ENCODE peak calls at places on chromosomes 11 and 22, in seven cellular contexts. One of them, this sample, is unnamed.

GRCh38 chr11:62889484-62890437 is 9.1 kb downstream of the SLC3A2 start:
- ATAC-seq in pancreas: peak
- ATAC-seq in GM23338: peak
- ATAC-seq in stimulated activated naive CD8-positive, alpha-beta T cell treated with anti-CD3 and anti-CD28 coated beads, Interleukin-15, Interleukin-2, amounts not matched to agents 100 U/mL and 50 U/mL, for 24 hours: peak
- ATAC-seq in T-helper 17 cell: peak
- ATAC-seq in Right ventricle myocardium inferior: no peak
- ATAC-seq in gastrocnemius medialis: peak
- ATAC-seq in this sample: no peak

GRCh38 chr11:70302086-70302752 is 31.7 kb downstream of the PPFIA1 start:
- ATAC-seq in stimulated activated naive CD8-positive, alpha-beta T cell treated with anti-CD3 and anti-CD28 coated beads, Interleukin-15, Interleukin-2, amounts not matched to agents 100 U/mL and 50 U/mL, for 24 hours: no peak
- ATAC-seq in pancreas: no peak
- ATAC-seq in Right ventricle myocardium inferior: no peak
- ATAC-seq in T-helper 17 cell: no peak
- ATAC-seq in GM23338: no peak
- ATAC-seq in gastrocnemius medialis: no peak
- ATAC-seq in this sample: no peak

GRCh38 chr22:32353840-32354239 is 3.8 kb upstream of the RFPL3 start:
- ATAC-seq in pancreas: no peak
- ATAC-seq in stimulated activated naive CD8-positive, alpha-beta T cell treated with anti-CD3 and anti-CD28 coated beads, Interleukin-15, Interleukin-2, amounts not matched to agents 100 U/mL and 50 U/mL, for 24 hours: no peak
- ATAC-seq in gastrocnemius medialis: no peak
- ATAC-seq in GM23338: no peak
- ATAC-seq in Right ventricle myocardium inferior: no peak
- ATAC-seq in T-helper 17 cell: no peak
- ATAC-seq in this sample: no peak

GRCh38 chr22:50305658-50306566 is 1.5 kb downstream of the PLXNB2 start:
- ATAC-seq in Right ventricle myocardium inferior: peak
- ATAC-seq in T-helper 17 cell: no peak
- ATAC-seq in GM23338: no peak
- ATAC-seq in pancreas: peak
- ATAC-seq in gastrocnemius medialis: peak
- ATAC-seq in stimulated activated naive CD8-positive, alpha-beta T cell treated with anti-CD3 and anti-CD28 coated beads, Interleukin-15, Interleukin-2, amounts not matched to agents 100 U/mL and 50 U/mL, for 24 hours: no peak
- ATAC-seq in this sample: peak

GRCh38 chr11:13449522-13449921 is 13.5 kb downstream of the BTBD10 start:
- ATAC-seq in gastrocnemius medialis: no peak
- ATAC-seq in Right ventricle myocardium inferior: no peak
- ATAC-seq in GM23338: no peak
- ATAC-seq in stimulated activated naive CD8-positive, alpha-beta T cell treated with anti-CD3 and anti-CD28 coated beads, Interleukin-15, Interleukin-2, amounts not matched to agents 100 U/mL and 50 U/mL, for 24 hours: no peak
- ATAC-seq in T-helper 17 cell: no peak
- ATAC-seq in pancreas: no peak
- ATAC-seq in this sample: no peak

GRCh38 chr22:42892571-42893316 is 35.7 kb upstream of the ARFGAP3 start:
- ATAC-seq in gastrocnemius medialis: peak
- ATAC-seq in GM23338: no peak
- ATAC-seq in stimulated activated naive CD8-positive, alpha-beta T cell treated with anti-CD3 and anti-CD28 coated beads, Interleukin-15, Interleukin-2, amounts not matched to agents 100 U/mL and 50 U/mL, for 24 hours: no peak
- ATAC-seq in Right ventricle myocardium inferior: peak
- ATAC-seq in T-helper 17 cell: no peak
- ATAC-seq in pancreas: peak
- ATAC-seq in this sample: no peak

GRCh38 chr22:50581950-50582561 is 593 bp downstream of the CHKB start:
- ATAC-seq in Right ventricle myocardium inferior: no peak
- ATAC-seq in GM23338: no peak
- ATAC-seq in T-helper 17 cell: no peak
- ATAC-seq in pancreas: no peak
- ATAC-seq in stimulated activated naive CD8-positive, alpha-beta T cell treated with anti-CD3 and anti-CD28 coated beads, Interleukin-15, Interleukin-2, amounts not matched to agents 100 U/mL and 50 U/mL, for 24 hours: no peak
- ATAC-seq in gastrocnemius medialis: no peak
- ATAC-seq in this sample: no peak

GRCh38 chr22:29702025-29702930 is 17.5 kb upstream of the CABP7 start:
- ATAC-seq in gastrocnemius medialis: no peak
- ATAC-seq in T-helper 17 cell: no peak
- ATAC-seq in pancreas: peak
- ATAC-seq in Right ventricle myocardium inferior: no peak
- ATAC-seq in stimulated activated naive CD8-positive, alpha-beta T cell treated with anti-CD3 and anti-CD28 coated beads, Interleukin-15, Interleukin-2, amounts not matched to agents 100 U/mL and 50 U/mL, for 24 hours: no peak
- ATAC-seq in GM23338: peak
- ATAC-seq in this sample: no peak

GRCh38 chr22:44500623-44501022 is 2.6 kb upstream of the RTL6 start:
- ATAC-seq in stimulated activated naive CD8-positive, alpha-beta T cell treated with anti-CD3 and anti-CD28 coated beads, Interleukin-15, Interleukin-2, amounts not matched to agents 100 U/mL and 50 U/mL, for 24 hours: no peak
- ATAC-seq in Right ventricle myocardium inferior: no peak
- ATAC-seq in gastrocnemius medialis: no peak
- ATAC-seq in pancreas: no peak
- ATAC-seq in GM23338: no peak
- ATAC-seq in T-helper 17 cell: no peak
- ATAC-seq in this sample: no peak

GRCh38 chr22:34414467-34415440 is 494.5 kb upstream of the LARGE1 start:
- ATAC-seq in T-helper 17 cell: no peak
- ATAC-seq in gastrocnemius medialis: no peak
- ATAC-seq in GM23338: peak
- ATAC-seq in stimulated activated naive CD8-positive, alpha-beta T cell treated with anti-CD3 and anti-CD28 coated beads, Interleukin-15, Interleukin-2, amounts not matched to agents 100 U/mL and 50 U/mL, for 24 hours: no peak
- ATAC-seq in pancreas: peak
- ATAC-seq in Right ventricle myocardium inferior: no peak
- ATAC-seq in this sample: peak

GRCh38 chr22:40651057-40651456 is 14.5 kb upstream of the MRTFA start:
- ATAC-seq in gastrocnemius medialis: no peak
- ATAC-seq in Right ventricle myocardium inferior: no peak
- ATAC-seq in pancreas: no peak
- ATAC-seq in stimulated activated naive CD8-positive, alpha-beta T cell treated with anti-CD3 and anti-CD28 coated beads, Interleukin-15, Interleukin-2, amounts not matched to agents 100 U/mL and 50 U/mL, for 24 hours: no peak
- ATAC-seq in T-helper 17 cell: no peak
- ATAC-seq in GM23338: no peak
- ATAC-seq in this sample: no peak

GRCh38 chr22:25542720-25543402 is 21.6 kb upstream of the GRK3 start:
- ATAC-seq in gastrocnemius medialis: no peak
- ATAC-seq in Right ventricle myocardium inferior: no peak
- ATAC-seq in stimulated activated naive CD8-positive, alpha-beta T cell treated with anti-CD3 and anti-CD28 coated beads, Interleukin-15, Interleukin-2, amounts not matched to agents 100 U/mL and 50 U/mL, for 24 hours: no peak
- ATAC-seq in T-helper 17 cell: no peak
- ATAC-seq in GM23338: no peak
- ATAC-seq in pancreas: no peak
- ATAC-seq in this sample: no peak

GRCh38 chr11:68387840-68388239 is 72.7 kb upstream of the PPP6R3 start:
- ATAC-seq in Right ventricle myocardium inferior: no peak
- ATAC-seq in gastrocnemius medialis: no peak
- ATAC-seq in GM23338: no peak
- ATAC-seq in T-helper 17 cell: no peak
- ATAC-seq in pancreas: no peak
- ATAC-seq in stimulated activated naive CD8-positive, alpha-beta T cell treated with anti-CD3 and anti-CD28 coated beads, Interleukin-15, Interleukin-2, amounts not matched to agents 100 U/mL and 50 U/mL, for 24 hours: no peak
- ATAC-seq in this sample: no peak

GRCh38 chr11:119433369-119433749 is 10.4 kb upstream of the THY1 start:
- ATAC-seq in pancreas: no peak
- ATAC-seq in Right ventricle myocardium inferior: no peak
- ATAC-seq in T-helper 17 cell: no peak
- ATAC-seq in GM23338: no peak
- ATAC-seq in gastrocnemius medialis: no peak
- ATAC-seq in stimulated activated naive CD8-positive, alpha-beta T cell treated with anti-CD3 and anti-CD28 coated beads, Interleukin-15, Interleukin-2, amounts not matched to agents 100 U/mL and 50 U/mL, for 24 hours: no peak
- ATAC-seq in this sample: no peak

GRCh38 chr11:118305726-118306125 is 1.2 kb downstream of the CD3E start:
- ATAC-seq in Right ventricle myocardium inferior: no peak
- ATAC-seq in GM23338: no peak
- ATAC-seq in gastrocnemius medialis: no peak
- ATAC-seq in pancreas: no peak
- ATAC-seq in T-helper 17 cell: peak
- ATAC-seq in stimulated activated naive CD8-positive, alpha-beta T cell treated with anti-CD3 and anti-CD28 coated beads, Interleukin-15, Interleukin-2, amounts not matched to agents 100 U/mL and 50 U/mL, for 24 hours: no peak
- ATAC-seq in this sample: no peak

GRCh38 chr11:64181506-64182411 is 4.2 kb upstream of the STIP1 start:
- ATAC-seq in T-helper 17 cell: no peak
- ATAC-seq in GM23338: peak
- ATAC-seq in Right ventricle myocardium inferior: peak
- ATAC-seq in stimulated activated naive CD8-positive, alpha-beta T cell treated with anti-CD3 and anti-CD28 coated beads, Interleukin-15, Interleukin-2, amounts not matched to agents 100 U/mL and 50 U/mL, for 24 hours: no peak
- ATAC-seq in gastrocnemius medialis: peak
- ATAC-seq in pancreas: peak
- ATAC-seq in this sample: no peak

GRCh38 chr11:119886667-119887230 is 157.7 kb upstream of the NECTIN1 start:
- ATAC-seq in Right ventricle myocardium inferior: no peak
- ATAC-seq in T-helper 17 cell: no peak
- ATAC-seq in GM23338: no peak
- ATAC-seq in stimulated activated naive CD8-positive, alpha-beta T cell treated with anti-CD3 and anti-CD28 coated beads, Interleukin-15, Interleukin-2, amounts not matched to agents 100 U/mL and 50 U/mL, for 24 hours: no peak
- ATAC-seq in gastrocnemius medialis: no peak
- ATAC-seq in pancreas: no peak
- ATAC-seq in this sample: no peak

GRCh38 chr11:35487532-35488078 is 37.8 kb downstream of the PAMR1 start:
- ATAC-seq in stimulated activated naive CD8-positive, alpha-beta T cell treated with anti-CD3 and anti-CD28 coated beads, Interleukin-15, Interleukin-2, amounts not matched to agents 100 U/mL and 50 U/mL, for 24 hours: no peak
- ATAC-seq in gastrocnemius medialis: no peak
- ATAC-seq in T-helper 17 cell: no peak
- ATAC-seq in pancreas: peak
- ATAC-seq in Right ventricle myocardium inferior: peak
- ATAC-seq in GM23338: peak
- ATAC-seq in this sample: no peak

GRCh38 chr22:49966041-49966715 is 5.6 kb downstream of the PIM3 start:
- ATAC-seq in Right ventricle myocardium inferior: no peak
- ATAC-seq in stimulated activated naive CD8-positive, alpha-beta T cell treated with anti-CD3 and anti-CD28 coated beads, Interleukin-15, Interleukin-2, amounts not matched to agents 100 U/mL and 50 U/mL, for 24 hours: no peak
- ATAC-seq in pancreas: no peak
- ATAC-seq in GM23338: no peak
- ATAC-seq in T-helper 17 cell: no peak
- ATAC-seq in gastrocnemius medialis: no peak
- ATAC-seq in this sample: no peak

GRCh38 chr11:15123849-15124248 is 9.1 kb downstream of the INSC start:
- ATAC-seq in stimulated activated naive CD8-positive, alpha-beta T cell treated with anti-CD3 and anti-CD28 coated beads, Interleukin-15, Interleukin-2, amounts not matched to agents 100 U/mL and 50 U/mL, for 24 hours: no peak
- ATAC-seq in Right ventricle myocardium inferior: no peak
- ATAC-seq in T-helper 17 cell: no peak
- ATAC-seq in gastrocnemius medialis: no peak
- ATAC-seq in pancreas: no peak
- ATAC-seq in GM23338: no peak
- ATAC-seq in this sample: no peak

GRCh38 chr11:111535281-111535680 is 5.2 kb upstream of the LAYN start:
- ATAC-seq in Right ventricle myocardium inferior: no peak
- ATAC-seq in GM23338: no peak
- ATAC-seq in pancreas: no peak
- ATAC-seq in stimulated activated naive CD8-positive, alpha-beta T cell treated with anti-CD3 and anti-CD28 coated beads, Interleukin-15, Interleukin-2, amounts not matched to agents 100 U/mL and 50 U/mL, for 24 hours: no peak
- ATAC-seq in T-helper 17 cell: no peak
- ATAC-seq in gastrocnemius medialis: no peak
- ATAC-seq in this sample: no peak

GRCh38 chr22:45863981-45864751 is 112.8 kb downstream of the WNT7B start:
- ATAC-seq in Right ventricle myocardium inferior: peak
- ATAC-seq in stimulated activated naive CD8-positive, alpha-beta T cell treated with anti-CD3 and anti-CD28 coated beads, Interleukin-15, Interleukin-2, amounts not matched to agents 100 U/mL and 50 U/mL, for 24 hours: peak
- ATAC-seq in T-helper 17 cell: peak
- ATAC-seq in GM23338: peak
- ATAC-seq in pancreas: peak
- ATAC-seq in gastrocnemius medialis: peak
- ATAC-seq in this sample: peak

GRCh38 chr22:38792833-38793232 is 1.1 kb downstream of the DNAL4 start:
- ATAC-seq in stimulated activated naive CD8-positive, alpha-beta T cell treated with anti-CD3 and anti-CD28 coated beads, Interleukin-15, Interleukin-2, amounts not matched to agents 100 U/mL and 50 U/mL, for 24 hours: peak
- ATAC-seq in pancreas: no peak
- ATAC-seq in gastrocnemius medialis: no peak
- ATAC-seq in GM23338: no peak
- ATAC-seq in Right ventricle myocardium inferior: no peak
- ATAC-seq in T-helper 17 cell: no peak
- ATAC-seq in this sample: no peak

GRCh38 chr11:87391501-87391900 is 353.8 kb downstream of the TMEM135 start:
- ATAC-seq in gastrocnemius medialis: no peak
- ATAC-seq in Right ventricle myocardium inferior: peak
- ATAC-seq in pancreas: no peak
- ATAC-seq in GM23338: no peak
- ATAC-seq in stimulated activated naive CD8-positive, alpha-beta T cell treated with anti-CD3 and anti-CD28 coated beads, Interleukin-15, Interleukin-2, amounts not matched to agents 100 U/mL and 50 U/mL, for 24 hours: no peak
- ATAC-seq in T-helper 17 cell: no peak
- ATAC-seq in this sample: no peak

GRCh38 chr22:27614291-27615007 is 187.1 kb downstream of the MN1 start:
- ATAC-seq in Right ventricle myocardium inferior: no peak
- ATAC-seq in GM23338: peak
- ATAC-seq in pancreas: peak
- ATAC-seq in stimulated activated naive CD8-positive, alpha-beta T cell treated with anti-CD3 and anti-CD28 coated beads, Interleukin-15, Interleukin-2, amounts not matched to agents 100 U/mL and 50 U/mL, for 24 hours: no peak
- ATAC-seq in gastrocnemius medialis: no peak
- ATAC-seq in T-helper 17 cell: no peak
- ATAC-seq in this sample: no peak

GRCh38 chr11:110453684-110454354 is 24.1 kb downstream of the FDX1 start:
- ATAC-seq in GM23338: no peak
- ATAC-seq in Right ventricle myocardium inferior: no peak
- ATAC-seq in stimulated activated naive CD8-positive, alpha-beta T cell treated with anti-CD3 and anti-CD28 coated beads, Interleukin-15, Interleukin-2, amounts not matched to agents 100 U/mL and 50 U/mL, for 24 hours: peak
- ATAC-seq in pancreas: no peak
- ATAC-seq in T-helper 17 cell: no peak
- ATAC-seq in gastrocnemius medialis: no peak
- ATAC-seq in this sample: peak

GRCh38 chr11:44573333-44573732 is 7.9 kb downstream of the CD82 start:
- ATAC-seq in T-helper 17 cell: no peak
- ATAC-seq in stimulated activated naive CD8-positive, alpha-beta T cell treated with anti-CD3 and anti-CD28 coated beads, Interleukin-15, Interleukin-2, amounts not matched to agents 100 U/mL and 50 U/mL, for 24 hours: peak
- ATAC-seq in gastrocnemius medialis: no peak
- ATAC-seq in Right ventricle myocardium inferior: no peak
- ATAC-seq in GM23338: no peak
- ATAC-seq in pancreas: peak
- ATAC-seq in this sample: no peak

GRCh38 chr11:10499452-10500262 is 41.3 kb downstream of the RNF141 start:
- ATAC-seq in pancreas: no peak
- ATAC-seq in gastrocnemius medialis: no peak
- ATAC-seq in GM23338: no peak
- ATAC-seq in Right ventricle myocardium inferior: no peak
- ATAC-seq in stimulated activated naive CD8-positive, alpha-beta T cell treated with anti-CD3 and anti-CD28 coated beads, Interleukin-15, Interleukin-2, amounts not matched to agents 100 U/mL and 50 U/mL, for 24 hours: no peak
- ATAC-seq in T-helper 17 cell: no peak
- ATAC-seq in this sample: no peak

GRCh38 chr11:2446590-2447252 is 1.9 kb downstream of the KCNQ1 start:
- ATAC-seq in pancreas: no peak
- ATAC-seq in GM23338: no peak
- ATAC-seq in gastrocnemius medialis: no peak
- ATAC-seq in stimulated activated naive CD8-positive, alpha-beta T cell treated with anti-CD3 and anti-CD28 coated beads, Interleukin-15, Interleukin-2, amounts not matched to agents 100 U/mL and 50 U/mL, for 24 hours: no peak
- ATAC-seq in Right ventricle myocardium inferior: no peak
- ATAC-seq in T-helper 17 cell: no peak
- ATAC-seq in this sample: no peak

GRCh38 chr11:125960771-125961170 is 14.9 kb downstream of the VSIG10L2 start:
- ATAC-seq in pancreas: no peak
- ATAC-seq in Right ventricle myocardium inferior: no peak
- ATAC-seq in GM23338: peak
- ATAC-seq in T-helper 17 cell: no peak
- ATAC-seq in stimulated activated naive CD8-positive, alpha-beta T cell treated with anti-CD3 and anti-CD28 coated beads, Interleukin-15, Interleukin-2, amounts not matched to agents 100 U/mL and 50 U/mL, for 24 hours: no peak
- ATAC-seq in gastrocnemius medialis: no peak
- ATAC-seq in this sample: no peak

GRCh38 chr11:122098223-122098980 is 17.6 kb downstream of the BLID start:
- ATAC-seq in stimulated activated naive CD8-positive, alpha-beta T cell treated with anti-CD3 and anti-CD28 coated beads, Interleukin-15, Interleukin-2, amounts not matched to agents 100 U/mL and 50 U/mL, for 24 hours: no peak
- ATAC-seq in Right ventricle myocardium inferior: no peak
- ATAC-seq in gastrocnemius medialis: no peak
- ATAC-seq in T-helper 17 cell: no peak
- ATAC-seq in pancreas: no peak
- ATAC-seq in GM23338: no peak
- ATAC-seq in this sample: no peak

GRCh38 chr22:39717099-39717498 is 146.5 kb downstream of the CACNA1I start:
- ATAC-seq in T-helper 17 cell: no peak
- ATAC-seq in pancreas: no peak
- ATAC-seq in Right ventricle myocardium inferior: no peak
- ATAC-seq in gastrocnemius medialis: no peak
- ATAC-seq in stimulated activated naive CD8-positive, alpha-beta T cell treated with anti-CD3 and anti-CD28 coated beads, Interleukin-15, Interleukin-2, amounts not matched to agents 100 U/mL and 50 U/mL, for 24 hours: no peak
- ATAC-seq in GM23338: no peak
- ATAC-seq in this sample: no peak

GRCh38 chr11:123194308-123195181 is 503 bp downstream of the CLMP start:
- ATAC-seq in stimulated activated naive CD8-positive, alpha-beta T cell treated with anti-CD3 and anti-CD28 coated beads, Interleukin-15, Interleukin-2, amounts not matched to agents 100 U/mL and 50 U/mL, for 24 hours: peak
- ATAC-seq in GM23338: peak
- ATAC-seq in T-helper 17 cell: no peak
- ATAC-seq in pancreas: peak
- ATAC-seq in gastrocnemius medialis: peak
- ATAC-seq in Right ventricle myocardium inferior: peak
- ATAC-seq in this sample: no peak

This sample was measured in stimulated activated memory B cell treated with anti-CD40 and anti-IgM and Interleukin-4, amounts not matched to agents 10 μg/mL and 1 μg/mL and 100 μg/mL, for 72 hours.